ENCODE peak calls at places on chromosomes 2 and 18, in six cellular contexts. Y, E, A, V, L and C are unnamed samples.

GRCh38 chr18:58671122-58671940 is at the start of gene MALT1:
- DNase-seq in A (peak), E (peak), V (peak), L (peak), Y (peak), C (peak)

GRCh38 chr18:44680271-44681038 is at the start of gene SETBP1:
- DNase-seq in Y (peak), E (peak), V (peak), A (peak), L (no peak), C (peak)

GRCh38 chr2:65075605-65076344 is 19.6 kb downstream of the CEP68 start:
- DNase-seq in E (peak), Y (no peak), L (no peak), V (no peak), A (no peak), C (no peak)

GRCh38 chr2:47040662-47041061 is 114.4 kb downstream of the STPG4 start:
- DNase-seq in Y (no peak), L (no peak), V (no peak), E (no peak), A (no peak), C (no peak)

GRCh38 chr2:48207201-48207641 is 300.9 kb upstream of the FBXO11 start:
- DNase-seq in E (no peak), V (no peak), A (no peak), L (no peak), Y (no peak), C (no peak)

GRCh38 chr2:171293661-171294060 is 133.0 kb upstream of the TLK1 start:
- DNase-seq in L (no peak), V (no peak), Y (no peak), A (no peak), E (no peak), C (no peak)

GRCh38 chr18:30748541-30748940 is 294.0 kb downstream of the DSC3 start:
- DNase-seq in V (no peak), Y (no peak), A (no peak), E (no peak), L (no peak), C (no peak)

GRCh38 chr2:97011977-97012569 is 25.7 kb upstream of the FAM178B start:
- DNase-seq in E (no peak), L (peak), Y (peak), A (no peak), V (peak), C (peak)

GRCh38 chr2:176056411-176056810 is 27.4 kb downstream of the EVX2 start:
- DNase-seq in L (no peak), V (no peak), Y (no peak), A (no peak), E (no peak), C (no peak)

GRCh38 chr2:64284751-64285150 is 140.5 kb upstream of the PELI1 start:
- DNase-seq in V (no peak), Y (no peak), E (no peak), A (no peak), L (no peak), C (no peak)

GRCh38 chr2:118881490-118882129 is 34.2 kb upstream of the EN1 start:
- DNase-seq in Y (peak), V (peak), L (peak), A (no peak), E (no peak), C (no peak)

GRCh38 chr2:62163106-62163831 is 32.6 kb upstream of the B3GNT2 start:
- DNase-seq in L (no peak), E (no peak), Y (no peak), A (no peak), V (no peak), C (no peak)

GRCh38 chr2:143460382-143460781 is 331.2 kb downstream of the ARHGAP15 start:
- DNase-seq in A (no peak), Y (no peak), L (no peak), E (no peak), V (no peak), C (no peak)

GRCh38 chr18:76679259-76679658 is 143.1 kb upstream of the ZNF236 start:
- DNase-seq in V (no peak), L (no peak), E (no peak), Y (no peak), A (no peak), C (no peak)

GRCh38 chr18:55998071-55998522 is 410.1 kb upstream of the TCF4 start:
- DNase-seq in Y (no peak), V (no peak), A (no peak), L (no peak), E (no peak), C (no peak)

GRCh38 chr2:152298754-152299153 is 36.2 kb upstream of the FMNL2 start:
- DNase-seq in A (no peak), Y (no peak), E (no peak), V (no peak), L (no peak), C (no peak)

GRCh38 chr18:35642802-35643201 is 61.3 kb downstream of the GALNT1 start:
- DNase-seq in E (no peak), V (no peak), A (no peak), L (no peak), Y (no peak), C (no peak)

GRCh38 chr2:237517990-237518389 is 30.9 kb downstream of the MLPH start:
- DNase-seq in A (no peak), V (no peak), L (no peak), E (no peak), Y (no peak), C (no peak)

GRCh38 chr2:135547311-135547710 is 16.0 kb downstream of the R3HDM1 start:
- DNase-seq in A (no peak), V (no peak), E (no peak), Y (no peak), L (no peak), C (no peak)

GRCh38 chr2:194166818-194167217 is 1490.2 kb upstream of the SLC39A10 start:
- DNase-seq in L (peak), Y (no peak), A (no peak), V (peak), E (no peak), C (no peak)

GRCh38 chr2:20438334-20439192 is 8.3 kb upstream of the RHOB start:
- DNase-seq in V (no peak), L (no peak), A (no peak), E (no peak), Y (no peak), C (no peak)

GRCh38 chr2:165927353-165927752 is 26.2 kb downstream of the TTC21B start:
- DNase-seq in E (no peak), A (no peak), L (no peak), V (no peak), Y (no peak), C (no peak)

GRCh38 chr2:62475172-62476011 is 30.6 kb downstream of the TMEM17 start:
- DNase-seq in E (no peak), V (no peak), L (no peak), A (no peak), Y (no peak), C (no peak)

GRCh38 chr2:67476808-67477790 is 80.0 kb downstream of the ETAA1 start:
- DNase-seq in A (no peak), Y (peak), L (peak), E (no peak), V (peak), C (peak)

GRCh38 chr18:74407888-74408287 is 49.2 kb downstream of the DIPK1C start:
- DNase-seq in V (no peak), Y (no peak), A (no peak), E (no peak), L (no peak), C (no peak)

GRCh38 chr18:22219568-22220355 is 50.4 kb downstream of the GATA6 start:
- DNase-seq in E (no peak), V (no peak), L (peak), A (no peak), Y (no peak), C (no peak)
- TF ChIP-seq CTCF in E (no peak), V (no peak), L (peak), A (no peak), Y (no peak), C (peak)

GRCh38 chr2:128272586-128273468 is 45.8 kb downstream of the HS6ST1 start:
- DNase-seq in Y (no peak), L (no peak), A (no peak), E (no peak), V (no peak), C (no peak)
- TF ChIP-seq CTCF in Y (no peak), L (no peak), A (no peak), E (no peak), V (no peak), C (no peak)

GRCh38 chr2:43075054-43075593 is 151.3 kb downstream of the ZFP36L2 start:
- DNase-seq in A (peak), Y (no peak), E (no peak), V (no peak), L (no peak), C (peak)
- TF ChIP-seq CTCF in A (peak), Y (no peak), E (no peak), V (no peak), L (no peak), C (peak)

DNA sequence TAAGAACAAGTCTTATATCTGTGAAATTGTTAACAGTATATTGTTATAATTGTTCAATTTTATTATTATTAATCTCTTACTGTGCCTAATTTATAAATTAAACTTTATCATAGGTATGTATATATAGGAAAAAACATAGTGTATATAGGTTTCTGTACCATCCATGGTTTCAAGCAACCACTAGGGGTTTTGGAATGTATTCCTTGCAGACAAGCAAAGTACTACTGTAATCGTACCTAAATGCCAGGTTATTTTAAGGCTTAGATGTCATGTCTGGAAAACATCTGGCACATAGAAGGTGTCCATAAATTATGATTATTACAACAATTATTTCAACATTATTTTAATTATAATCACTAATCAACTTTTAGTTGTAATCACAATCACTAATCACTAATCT is 8.4 kb downstream of the ITSN2 start:
- DNase-seq in A (no peak), E (no peak), Y (no peak), L (no peak), V (no peak), C (no peak)
- TF ChIP-seq CTCF in A (no peak), E (no peak), Y (no peak), L (no peak), V (peak), C (no peak)

GRCh38 chr2:37984589-37984988 is 59.5 kb downstream of the RMDN2 start:
- DNase-seq in A (no peak), E (no peak), V (no peak), L (no peak), Y (no peak), C (no peak)
- TF ChIP-seq CTCF in A (no peak), E (no peak), V (peak), L (no peak), Y (no peak), C (peak)